ENCODE peak calls at places on chromosome 2, in four cellular contexts. V is heart left ventricle, U is HFFc6, J is fibroblast of the aortic adventitia. A is an unnamed sample.

GRCh38 chr2:6353669-6354068 is 512.0 kb downstream of the CMPK2 start:
- DNase-seq in U (no peak), V (no peak), J (no peak), A (no peak)

GRCh38 chr2:17879137-17879912 is 858 bp downstream of the KCNS3 start:
- DNase-seq in U (peak), V (peak), J (peak), A (peak)

GRCh38 chr2:42045389-42045788 is 2.4 kb upstream of the PKDCC start:
- DNase-seq in U (no peak), V (no peak), J (no peak), A (no peak)

GRCh38 chr2:121234144-121234543 is 50.9 kb downstream of the TFCP2L1 start:
- DNase-seq in J (no peak), U (no peak), V (no peak), A (no peak)

GRCh38 chr2:55010149-55010591 is 40.1 kb downstream of the RTN4 start:
- DNase-seq in J (peak), V (peak), U (peak), A (peak)

GRCh38 chr2:231462729-231463465 is 1.4 kb downstream of the NCL start:
- DNase-seq in U (no peak), V (no peak), J (no peak), A (no peak)

GRCh38 chr2:149148195-149149006 is 109.9 kb downstream of the LYPD6B start:
- DNase-seq in J (no peak), V (no peak), U (no peak), A (no peak)

GRCh38 chr2:175010848-175011254 is 5.7 kb upstream of the CHN1 start:
- DNase-seq in J (no peak), U (no peak), V (no peak), A (no peak)

GRCh38 chr2:170820647-170821630 is 4.3 kb downstream of the GAD1 start:
- DNase-seq in J (no peak), U (no peak), V (no peak), A (no peak)

GRCh38 chr2:101478561-101479001 is 3.7 kb upstream of the RFX8 start:
- DNase-seq in V (no peak), U (peak), J (peak), A (no peak)

GRCh38 chr2:6977095-6977777 is 60.0 kb downstream of the RNF144A start:
- DNase-seq in U (no peak), J (peak), V (peak), A (no peak)

GRCh38 chr2:226159875-226160479 is 639.6 kb downstream of the IRS1 start:
- DNase-seq in U (no peak), J (no peak), V (no peak), A (no peak)

GRCh38 chr2:199443589-199444130 is 14.1 kb downstream of the SATB2 start:
- DNase-seq in J (peak), V (no peak), U (peak), A (no peak)

GRCh38 chr2:217877866-217878265 is 124.9 kb downstream of the TNS1 start:
- DNase-seq in V (no peak), J (no peak), U (no peak), A (no peak)

GRCh38 chr2:197170137-197170682 is 140.4 kb downstream of the ANKRD44 start:
- DNase-seq in U (peak), J (peak), V (no peak), A (no peak)

GRCh38 chr2:45241061-45241561 is 231.9 kb upstream of the SIX2 start:
- DNase-seq in U (peak), J (peak), V (no peak), A (no peak)

GRCh38 chr2:241926541-241927311 is 57.2 kb downstream of the RTP5 start:
- DNase-seq in J (no peak), V (no peak), U (no peak), A (peak)

GRCh38 chr2:36456227-36456788 is 100.7 kb downstream of the CRIM1 start:
- DNase-seq in J (peak), V (peak), U (peak), A (no peak)

GRCh38 chr2:187442378-187442777 is 5.7 kb downstream of the CALCRL start:
- DNase-seq in U (no peak), V (no peak), J (no peak), A (no peak)

GRCh38 chr2:73718851-73719621 is 18.1 kb downstream of the TPRKB start:
- DNase-seq in U (no peak), J (no peak), V (no peak), A (no peak)

GRCh38 chr2:63849381-63850203 is 7.9 kb downstream of the UGP2 start:
- DNase-seq in V (no peak), U (peak), J (peak), A (no peak)

GRCh38 chr2:162919111-162919510 is 80.5 kb upstream of the KCNH7 start:
- DNase-seq in V (no peak), J (no peak), U (no peak), A (no peak)

GRCh38 chr2:99804969-99805368 is 315.2 kb upstream of the REV1 start:
- DNase-seq in V (no peak), U (no peak), J (no peak), A (no peak)

GRCh38 chr2:8573234-8573941 is 108.5 kb upstream of the ID2 start:
- DNase-seq in J (no peak), U (no peak), V (peak), A (no peak)

GRCh38 chr2:170714156-170715061 is 728 bp upstream of the SP5 start:
- DNase-seq in V (no peak), U (no peak), J (no peak), A (peak)

GRCh38 chr2:105787376-105788318 is 42.9 kb downstream of the NCK2 start:
- DNase-seq in V (no peak), J (no peak), U (no peak), A (no peak)

GRCh38 chr2:192459422-192459821 is 264.7 kb upstream of the TMEFF2 start:
- DNase-seq in J (no peak), V (no peak), U (no peak), A (no peak)

GRCh38 chr2:236352761-236353593 is 88.8 kb upstream of the ASB18 start:
- DNase-seq in U (peak), J (peak), V (no peak), A (peak)

GRCh38 chr2:202754936-202755335 is 116.6 kb downstream of the ICA1L start:
- DNase-seq in U (no peak), J (no peak), V (no peak), A (no peak)

GRCh38 chr2:66803651-66804050 is 368.7 kb downstream of the MEIS1 start:
- DNase-seq in V (no peak), U (peak), J (peak), A (no peak)

GRCh38 chr2:85999131-85999831 is 106.4 kb downstream of the POLR1A start:
- DNase-seq in U (no peak), J (no peak), V (no peak), A (no peak)

GRCh38 chr2:71071681-71072398 is 3.4 kb downstream of the NAGK start:
- DNase-seq in J (no peak), U (no peak), V (no peak), A (no peak)

GRCh38 chr2:85504434-85505261 is 34.3 kb upstream of the MAT2A start:
- DNase-seq in V (peak), J (peak), U (peak), A (peak)

GRCh38 chr2:126482582-126483464 is 173.1 kb upstream of the GYPC start:
- DNase-seq in V (no peak), J (no peak), U (no peak), A (no peak)
- TF ChIP-seq CTCF in V (no peak), J (no peak), U (no peak), A (no peak)

GRCh38 chr2:216024779-216025178 is 11.4 kb upstream of the MREG start:
- DNase-seq in J (no peak), V (no peak), U (no peak), A (no peak)

GRCh38 chr2:216018709-216019108 is 5.4 kb upstream of the MREG start:
- DNase-seq in J (no peak), U (no peak), V (no peak), A (no peak)

GRCh38 chr2:216021768-216022167 is 8.4 kb upstream of the MREG start:
- DNase-seq in J (no peak), U (no peak), V (no peak), A (no peak)

GRCh38 chr2:216017365-216017764 is 4.0 kb upstream of the MREG start:
- DNase-seq in J (no peak), V (no peak), U (peak), A (no peak)

DNA sequence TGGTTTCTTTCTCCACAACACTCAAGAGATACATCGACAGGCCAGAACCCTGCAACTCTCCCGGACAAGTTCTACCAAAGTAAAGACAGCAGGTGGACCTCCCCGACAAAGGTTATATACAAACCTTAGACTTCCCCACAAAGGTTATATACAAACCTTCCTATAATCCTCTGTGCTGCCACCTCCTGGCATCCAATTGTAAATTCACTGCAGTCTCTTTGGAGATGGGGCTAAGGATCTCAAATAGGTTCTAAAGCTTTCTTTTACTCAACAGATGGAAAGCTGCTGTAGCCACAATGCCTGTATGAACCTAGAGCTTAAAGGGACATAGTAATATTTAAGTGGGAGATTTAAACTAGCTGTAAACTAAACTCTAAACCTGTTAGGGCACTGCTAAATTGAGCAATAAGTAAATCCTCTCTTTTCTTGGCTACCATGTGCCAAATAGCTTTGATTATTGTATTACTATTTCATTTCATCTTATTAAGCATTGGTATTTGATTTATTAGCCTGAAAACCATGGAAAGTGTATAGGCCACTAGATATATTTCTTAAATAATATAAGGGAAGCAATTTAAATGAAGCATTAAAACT is 9.8 kb upstream of the MREG start:
- DNase-seq in J (peak), V (no peak), U (peak), A (peak)
- TF ChIP-seq CTCF in J (peak), V (peak), U (peak), A (peak)

DNA sequence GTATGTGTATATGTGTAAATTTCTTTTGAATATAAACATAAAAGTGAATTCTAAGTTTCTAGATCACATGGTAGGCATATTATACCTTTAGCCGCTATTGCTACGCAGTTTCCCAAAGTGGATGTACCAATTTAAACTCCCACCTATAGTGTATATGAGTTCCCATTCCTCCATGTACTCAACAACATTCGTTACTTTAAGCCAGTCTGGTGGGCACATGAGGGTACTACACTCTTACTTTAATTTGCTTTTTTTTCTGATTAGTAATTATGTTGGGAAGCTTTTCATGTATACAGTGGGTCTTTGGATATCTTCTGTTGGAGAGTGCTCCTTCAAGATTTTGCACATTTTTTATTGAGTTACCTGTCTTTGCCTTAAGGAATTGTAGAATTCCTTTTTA is 683.8 kb downstream of the ERBB4 start:
- DNase-seq in U (no peak), V (no peak), J (no peak), A (no peak)
- TF ChIP-seq CTCF in U (peak), V (no peak), J (peak), A (no peak)

GRCh38 chr2:38037757-38038615 is 38.0 kb downstream of the CYP1B1 start:
- DNase-seq in V (peak), U (no peak), J (peak), A (peak)
- TF ChIP-seq CTCF in V (peak), U (peak), J (peak), A (no peak)

GRCh38 chr2:234679766-234680687 is 183.1 kb upstream of the ARL4C start:
- DNase-seq in V (peak), J (peak), U (peak), A (peak)

GRCh38 chr2:234681206-234681605 is 184.3 kb upstream of the ARL4C start:
- DNase-seq in J (no peak), V (no peak), U (no peak), A (no peak)

GRCh38 chr2:234680688-234681050 is 183.8 kb upstream of the ARL4C start:
- DNase-seq in J (no peak), U (no peak), V (no peak), A (no peak)

GRCh38 chr2:234683950-234684349 is 187.1 kb upstream of the ARL4C start:
- DNase-seq in V (no peak), J (no peak), U (no peak), A (no peak)

DNA sequence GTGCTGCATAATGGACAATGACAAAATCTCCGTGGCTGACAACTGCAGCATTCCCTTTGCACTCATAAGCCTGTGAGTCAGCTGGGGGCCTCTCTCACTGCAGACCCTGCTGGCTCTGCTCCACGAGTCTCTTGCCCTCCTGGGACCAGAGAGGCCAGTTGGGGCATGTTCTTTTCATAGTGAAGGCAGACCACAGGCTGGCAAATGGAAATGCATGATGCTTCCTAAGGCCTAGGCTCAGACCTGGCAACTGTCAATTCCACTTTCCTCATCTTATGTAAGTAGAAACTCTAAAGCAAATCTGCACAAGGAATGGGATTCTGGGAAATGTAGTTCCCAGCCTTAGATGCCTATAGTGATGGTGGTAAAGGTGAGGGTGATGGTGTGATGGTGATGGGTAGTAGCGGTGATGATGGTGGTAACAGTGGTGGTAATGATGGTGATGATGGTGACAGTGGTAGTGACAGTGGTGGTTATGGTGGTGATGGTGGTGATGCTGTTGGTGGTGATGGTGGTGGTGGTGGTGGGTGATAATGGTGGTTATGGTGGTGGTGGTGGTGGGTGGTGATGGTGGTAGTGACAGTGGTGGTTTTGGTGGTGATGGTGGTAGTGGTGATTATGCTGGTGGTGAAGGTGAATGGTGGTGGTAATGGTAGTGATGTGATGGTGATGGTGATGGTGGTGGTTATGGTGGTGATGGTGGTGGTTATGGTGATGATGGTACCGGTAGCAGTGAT is 185.8 kb upstream of the ARL4C start:
- DNase-seq in J (peak), V (no peak), U (no peak), A (no peak)
- TF ChIP-seq CTCF in J (no peak), V (no peak), U (no peak), A (no peak)

GRCh38 chr2:127072970-127073369 is 34.0 kb downstream of the BIN1 start:
- DNase-seq in U (no peak), V (no peak), J (no peak), A (no peak)

GRCh38 chr2:127070221-127070620 is 36.7 kb downstream of the BIN1 start:
- DNase-seq in U (no peak), J (no peak), V (no peak), A (no peak)

GRCh38 chr2:127074358-127074757 is 32.6 kb downstream of the BIN1 start:
- DNase-seq in V (no peak), J (no peak), U (no peak), A (no peak)

GRCh38 chr2:127071901-127072328 is 35.0 kb downstream of the BIN1 start:
- DNase-seq in V (no peak), U (no peak), J (no peak), A (no peak)

GRCh38 chr2:127072380-127072779 is 34.6 kb downstream of the BIN1 start:
- DNase-seq in V (no peak), U (no peak), J (no peak), A (no peak)
- TF ChIP-seq CTCF in V (no peak), U (peak), J (peak), A (no peak)